ENCODE peak calls at places on chromosomes 16 and 17, in six cellular contexts. One of them, this sample, is unnamed.

GRCh38 chr17:34485999-34486398 is 93.4 kb upstream of the TMEM132E start:
- DNase-seq in fibroblast of villous mesenchyme: no peak
- DNase-seq in NCI-H2029 treated with DMSO at 0.1 percent for 48 hours: no peak
- DNase-seq in osteocyte: no peak
- DNase-seq in adrenal gland: no peak
- DNase-seq in pancreas: no peak
- DNase-seq in this sample: no peak

GRCh38 chr16:70529051-70529777 is 5.6 kb downstream of the SF3B3 start:
- DNase-seq in adrenal gland: no peak
- DNase-seq in pancreas: no peak
- DNase-seq in fibroblast of villous mesenchyme: peak; percentile 77
- DNase-seq in osteocyte: no peak
- DNase-seq in NCI-H2029 treated with DMSO at 0.1 percent for 48 hours: no peak
- DNase-seq in this sample: no peak

GRCh38 chr17:81003711-81004335 is 12.2 kb downstream of the CHMP6 start:
- DNase-seq in osteocyte: no peak
- DNase-seq in fibroblast of villous mesenchyme: peak; percentile 24
- DNase-seq in NCI-H2029 treated with DMSO at 0.1 percent for 48 hours: no peak
- DNase-seq in pancreas: no peak
- DNase-seq in adrenal gland: no peak
- DNase-seq in this sample: no peak

GRCh38 chr17:62562656-62563055 is 64.8 kb upstream of the MRC2 start:
- DNase-seq in osteocyte: no peak
- DNase-seq in NCI-H2029 treated with DMSO at 0.1 percent for 48 hours: peak; percentile 25
- DNase-seq in adrenal gland: peak; percentile 53
- DNase-seq in fibroblast of villous mesenchyme: peak; percentile 71
- DNase-seq in pancreas: no peak
- DNase-seq in this sample: no peak

GRCh38 chr16:87724490-87725291 is 41.1 kb downstream of the KLHDC4 start:
- DNase-seq in pancreas: no peak
- DNase-seq in osteocyte: no peak
- DNase-seq in NCI-H2029 treated with DMSO at 0.1 percent for 48 hours: peak; percentile 46
- DNase-seq in fibroblast of villous mesenchyme: no peak
- DNase-seq in adrenal gland: no peak
- DNase-seq in this sample: no peak

GRCh38 chr17:79706931-79707382 is 23.8 kb upstream of the ENPP7 start:
- DNase-seq in adrenal gland: no peak
- DNase-seq in fibroblast of villous mesenchyme: peak; percentile 5
- DNase-seq in pancreas: no peak
- DNase-seq in NCI-H2029 treated with DMSO at 0.1 percent for 48 hours: no peak
- DNase-seq in osteocyte: no peak
- DNase-seq in this sample: no peak

GRCh38 chr17:1573932-1574696 is 11.5 kb upstream of the PITPNA start:
- DNase-seq in NCI-H2029 treated with DMSO at 0.1 percent for 48 hours: peak; percentile 16
- DNase-seq in adrenal gland: peak; percentile 90
- DNase-seq in fibroblast of villous mesenchyme: peak; percentile 79
- DNase-seq in osteocyte: peak; percentile 96
- DNase-seq in pancreas: peak; percentile 77
- DNase-seq in this sample: peak; percentile 85

GRCh38 chr17:29155235-29155965 is 24.8 kb downstream of the MYO18A start:
- DNase-seq in osteocyte: no peak
- DNase-seq in pancreas: peak; percentile 65
- DNase-seq in adrenal gland: peak; percentile 73
- DNase-seq in NCI-H2029 treated with DMSO at 0.1 percent for 48 hours: no peak
- DNase-seq in fibroblast of villous mesenchyme: peak; percentile 55
- DNase-seq in this sample: peak; percentile 73

GRCh38 chr16:50309156-50309526 is 42.8 kb downstream of the ADCY7 start:
- DNase-seq in adrenal gland: no peak
- DNase-seq in NCI-H2029 treated with DMSO at 0.1 percent for 48 hours: no peak
- DNase-seq in osteocyte: no peak
- DNase-seq in pancreas: no peak
- DNase-seq in fibroblast of villous mesenchyme: no peak
- DNase-seq in this sample: no peak

GRCh38 chr16:51982715-51983680 is 563.9 kb downstream of the TOX3 start:
- DNase-seq in pancreas: peak; percentile 48
- DNase-seq in adrenal gland: peak; percentile 39
- DNase-seq in NCI-H2029 treated with DMSO at 0.1 percent for 48 hours: peak; percentile 69
- DNase-seq in fibroblast of villous mesenchyme: peak; percentile 82
- DNase-seq in osteocyte: no peak
- DNase-seq in this sample: peak; percentile 63

GRCh38 chr17:72735089-72735488 is 357.4 kb downstream of the SLC39A11 start:
- DNase-seq in osteocyte: no peak
- DNase-seq in NCI-H2029 treated with DMSO at 0.1 percent for 48 hours: no peak
- DNase-seq in fibroblast of villous mesenchyme: no peak
- DNase-seq in adrenal gland: no peak
- DNase-seq in pancreas: no peak
- DNase-seq in this sample: no peak

GRCh38 chr17:40895106-40895730 is 10.2 kb upstream of the KRT20 start:
- DNase-seq in NCI-H2029 treated with DMSO at 0.1 percent for 48 hours: no peak
- DNase-seq in fibroblast of villous mesenchyme: no peak
- DNase-seq in osteocyte: no peak
- DNase-seq in adrenal gland: no peak
- DNase-seq in pancreas: no peak
- DNase-seq in this sample: no peak

GRCh38 chr16:79047337-79047736 is 553.2 kb downstream of the MAF start:
- DNase-seq in adrenal gland: no peak
- DNase-seq in NCI-H2029 treated with DMSO at 0.1 percent for 48 hours: no peak
- DNase-seq in osteocyte: peak; percentile 7
- DNase-seq in fibroblast of villous mesenchyme: no peak
- DNase-seq in pancreas: no peak
- DNase-seq in this sample: no peak